ENCODE peak calls at places on chromosomes 16 and 17, in eight cellular contexts. C is neural crest cell; U is naive thymus-derived CD8-positive, alpha-beta T cell; L is T-helper 17 cell; T is posterior vena cava; P is caudate nucleus; Z is RPMI7951; F is activated CD4-positive, alpha-beta T cell treated with anti-CD3 and anti-CD28 coated beads, Interleukin-2, amount 50 U/mL, for 24 hours. Q is an unnamed sample.
A peak's percentile ranks its signal among the peaks of the same experiment; 100 is the strongest.

GRCh38 chr17:46772879-46773620 is 45.4 kb downstream of the WNT3 start:
- DNase-seq in C (no peak), U (no peak), L (no peak), T (peak; percentile 61), P (no peak), Z (no peak), F (no peak), Q (peak; percentile 83)

GRCh38 chr16:81593481-81593880 is 148.9 kb downstream of the CMIP start:
- DNase-seq in C (no peak), U (no peak), L (no peak), T (no peak), P (no peak), Z (no peak), F (no peak), Q (no peak)

GRCh38 chr17:44793885-44794698 is 35.3 kb downstream of the ADAM11 start:
- DNase-seq in C (no peak), U (no peak), L (no peak), T (peak; percentile 42), P (no peak), Z (peak; percentile 47), F (no peak), Q (no peak)

GRCh38 chr17:73642659-73643011 is 1.6 kb downstream of the SDK2 start:
- DNase-seq in C (no peak), U (peak; percentile 5), L (no peak), T (no peak), P (no peak), Z (no peak), F (no peak), Q (no peak)

GRCh38 chr17:42403150-42403549 is 14.9 kb upstream of the STAT3 start:
- DNase-seq in C (no peak), U (peak; percentile 49), L (no peak), T (peak; percentile 76), P (no peak), Z (no peak), F (peak; percentile 38), Q (peak; percentile 69)

GRCh38 chr17:62749926-62750325 is 58.2 kb downstream of the MARCHF10 start:
- DNase-seq in C (no peak), U (no peak), L (no peak), T (no peak), P (no peak), Z (no peak), F (no peak), Q (no peak)

GRCh38 chr17:14340968-14341412 is 40.1 kb downstream of the HS3ST3B1 start:
- DNase-seq in C (no peak), U (no peak), L (no peak), T (no peak), P (no peak), Z (no peak), F (no peak), Q (no peak)

GRCh38 chr17:56908061-56908542 is 5.7 kb downstream of the TRIM25 start:
- DNase-seq in C (no peak), U (no peak), L (no peak), T (peak; percentile 91), P (no peak), Z (peak; percentile 20), F (no peak), Q (peak; percentile 81)

GRCh38 chr17:49676276-49676868 is 1.5 kb downstream of the SPOP start:
- DNase-seq in C (no peak), U (peak; percentile 81), L (no peak), T (no peak), P (no peak), Z (peak; percentile 51), F (peak; percentile 27), Q (peak; percentile 90)

Q was measured in NB4.